ENCODE peak calls at places on chromosomes 4 and X, in six cellular contexts. A is mammary epithelial cell, R is cardiac fibroblast, J is AG09319, W is epithelial cell of esophagus, Z is A549. M is an unnamed sample.

GRCh38 chr4:151952137-151952536 is 191.3 kb upstream of the GATB start:
- DNase-seq in A (no peak), R (no peak), J (no peak), W (no peak), Z (no peak), M (no peak)

GRCh38 chr4:25299476-25300203 is 12.9 kb upstream of the ZCCHC4 start:
- DNase-seq in A (peak), R (no peak), J (no peak), W (peak), Z (no peak), M (no peak)

GRCh38 chrX:155998761-155999510 is 1.4 kb downstream of the IL9R start:
- DNase-seq in A (no peak), R (no peak), J (no peak), W (no peak), Z (no peak), M (no peak)

GRCh38 chr4:15339732-15340131 is 88.1 kb upstream of the C1QTNF7 start:
- DNase-seq in A (no peak), R (peak), J (no peak), W (no peak), Z (no peak), M (no peak)

GRCh38 chr4:137961051-137961438 is 281.1 kb downstream of the SLC7A11 start:
- DNase-seq in A (peak), R (peak), J (peak), W (peak), Z (peak), M (no peak)

GRCh38 chr4:41709844-41710481 is 38.6 kb downstream of the PHOX2B start:
- DNase-seq in A (peak), R (peak), J (no peak), W (peak), Z (peak), M (no peak)

GRCh38 chrX:41922694-41923171 is 621 bp downstream of the CASK start:
- DNase-seq in A (peak), R (peak), J (no peak), W (peak), Z (peak), M (peak)

GRCh38 chr4:3760833-3761232 is 5.4 kb upstream of the ADRA2C start:
- DNase-seq in A (no peak), R (no peak), J (no peak), W (no peak), Z (no peak), M (no peak)

GRCh38 chr4:2253160-2254084 is 8.5 kb downstream of the MXD4 start:
- DNase-seq in A (no peak), R (no peak), J (no peak), W (no peak), Z (no peak), M (no peak)

GRCh38 chr4:187387709-187388108 is 607.9 kb upstream of the ZFP42 start:
- DNase-seq in A (no peak), R (peak), J (no peak), W (peak), Z (peak), M (no peak)

GRCh38 chrX:30153881-30154260 is 61.5 kb upstream of the MAGEB2 start:
- DNase-seq in A (no peak), R (no peak), J (peak), W (no peak), Z (no peak), M (no peak)

GRCh38 chr4:120829113-120829831 is 93.3 kb downstream of the PRDM5 start:
- DNase-seq in A (no peak), R (peak), J (peak), W (no peak), Z (no peak), M (no peak)

GRCh38 chrX:18702362-18703195 is 4.9 kb upstream of the PPEF1 start:
- DNase-seq in A (no peak), R (peak), J (peak), W (peak), Z (peak), M (no peak)

GRCh38 chr4:129747756-129748155 is 651.8 kb downstream of the C4orf33 start:
- DNase-seq in A (no peak), R (no peak), J (no peak), W (peak), Z (no peak), M (no peak)

GRCh38 chr4:47505666-47506065 is 20.6 kb downstream of the ATP10D start:
- DNase-seq in A (no peak), R (no peak), J (peak), W (no peak), Z (no peak), M (no peak)

GRCh38 chrX:104430720-104431119 is 135.3 kb upstream of the IL1RAPL2 start:
- DNase-seq in A (peak), R (no peak), J (no peak), W (peak), Z (peak), M (no peak)

GRCh38 chrX:12992544-12993118 is 17.7 kb downstream of the TMSB4X start:
- DNase-seq in A (no peak), R (no peak), J (no peak), W (no peak), Z (no peak), M (no peak)

GRCh38 chr4:123616970-123617392 is 220.4 kb downstream of the SPRY1 start:
- DNase-seq in A (no peak), R (peak), J (peak), W (no peak), Z (no peak), M (peak)

GRCh38 chrX:138917781-138918180 is 206.3 kb upstream of the FGF13 start:
- DNase-seq in A (peak), R (peak), J (peak), W (peak), Z (no peak), M (no peak)

GRCh38 chr4:77178560-77178959 is 21.6 kb downstream of the CCNG2 start:
- DNase-seq in A (no peak), R (no peak), J (no peak), W (no peak), Z (no peak), M (no peak)

GRCh38 chrX:73840120-73840924 is 277.3 kb downstream of the CHIC1 start:
- DNase-seq in A (no peak), R (no peak), J (no peak), W (no peak), Z (no peak), M (no peak)

GRCh38 chrX:25020391-25021131 is 4.8 kb upstream of the ARX start:
- DNase-seq in A (no peak), R (no peak), J (no peak), W (no peak), Z (no peak), M (peak)

GRCh38 chr4:20297246-20297645 is 45.5 kb downstream of the SLIT2 start:
- DNase-seq in A (no peak), R (peak), J (no peak), W (no peak), Z (no peak), M (no peak)

GRCh38 chr4:7223566-7223965 is 31.2 kb downstream of the SORCS2 start:
- DNase-seq in A (no peak), R (no peak), J (no peak), W (no peak), Z (peak), M (no peak)

GRCh38 chrX:17374619-17375360 is at the start of gene NHS:
- DNase-seq in A (peak), R (peak), J (peak), W (peak), Z (peak), M (peak)

GRCh38 chr4:538542-539142 is 37.5 kb downstream of the TMEM271 start:
- DNase-seq in A (no peak), R (no peak), J (no peak), W (no peak), Z (no peak), M (no peak)

GRCh38 chr4:111074523-111075114 is 451.7 kb upstream of the PITX2 start:
- DNase-seq in A (no peak), R (no peak), J (no peak), W (no peak), Z (no peak), M (no peak)

GRCh38 chr4:6728320-6729029 is 12.5 kb downstream of the BLOC1S4 start:
- DNase-seq in A (no peak), R (no peak), J (no peak), W (no peak), Z (no peak), M (no peak)

GRCh38 chr4:26404597-26405323 is 83.9 kb downstream of the RBPJ start:
- DNase-seq in A (no peak), R (no peak), J (no peak), W (no peak), Z (no peak), M (no peak)
- TF ChIP-seq CTCF in A (no peak), R (no peak), J (no peak), W (no peak), Z (no peak), M (peak)

DNA sequence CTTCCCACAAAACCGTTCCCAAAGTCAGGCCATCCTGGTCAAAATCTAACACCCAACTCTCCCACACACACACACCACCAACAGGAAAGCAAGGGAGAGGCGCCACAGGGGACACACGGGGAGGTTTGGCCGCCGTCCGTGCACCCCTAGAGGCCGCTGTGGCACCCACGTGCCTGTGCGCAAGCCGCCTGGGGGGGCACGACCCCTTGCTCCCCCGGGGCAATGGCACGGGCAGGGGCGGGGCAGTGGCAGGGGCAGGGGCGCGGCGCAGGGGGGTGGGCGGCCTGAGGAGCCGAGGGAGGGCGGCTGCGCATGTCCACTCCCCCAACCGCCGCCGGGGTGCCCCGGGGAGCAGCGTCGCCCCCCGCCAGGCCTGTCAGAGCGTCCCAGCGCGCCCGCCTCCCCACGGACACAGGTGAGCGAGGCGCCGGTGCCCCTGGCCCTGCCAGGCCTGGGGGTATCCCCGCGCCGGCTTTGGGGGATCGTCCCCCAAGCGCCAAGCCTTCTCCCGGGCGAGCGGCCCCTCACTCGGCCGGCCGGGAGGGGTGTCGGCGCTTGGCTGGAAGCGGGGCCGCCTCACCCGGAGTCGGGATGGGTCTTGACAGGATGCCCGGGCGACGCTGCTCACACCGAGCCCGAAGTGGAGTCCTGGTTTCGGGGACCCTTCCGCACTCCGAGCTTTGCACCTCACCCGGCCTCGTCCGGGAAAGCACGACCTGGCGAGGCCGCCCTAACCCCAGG is at the start of gene ERAS:
- DNase-seq in A (no peak), R (no peak), J (no peak), W (no peak), Z (no peak), M (no peak)
- TF ChIP-seq CTCF in A (no peak), R (no peak), J (no peak), W (no peak), Z (no peak), M (no peak)

GRCh38 chr4:57490520-57490919 is 380.3 kb upstream of the IGFBP7 start:
- DNase-seq in A (peak), R (peak), J (no peak), W (peak), Z (peak), M (no peak)

GRCh38 chr4:57492479-57492878 is 382.3 kb upstream of the IGFBP7 start:
- DNase-seq in A (no peak), R (no peak), J (no peak), W (no peak), Z (no peak), M (no peak)

GRCh38 chr4:57491388-57491787 is 381.2 kb upstream of the IGFBP7 start:
- DNase-seq in A (no peak), R (no peak), J (no peak), W (no peak), Z (no peak), M (no peak)
- TF ChIP-seq CTCF in A (no peak), R (no peak), J (no peak), W (no peak), Z (no peak), M (no peak)

GRCh38 chrX:44241551-44241950 is 101.9 kb downstream of the EFHC2 start:
- DNase-seq in A (no peak), R (no peak), J (no peak), W (no peak), Z (no peak), M (no peak)
- TF ChIP-seq CTCF in A (no peak), R (no peak), J (no peak), W (no peak), Z (no peak), M (no peak)

GRCh38 chr4:39660045-39660444 is 21.4 kb upstream of the SMIM14 start:
- DNase-seq in A (peak), R (no peak), J (no peak), W (peak), Z (no peak), M (no peak)

GRCh38 chr4:39660757-39661156 is 22.1 kb upstream of the SMIM14 start:
- DNase-seq in A (no peak), R (no peak), J (no peak), W (no peak), Z (no peak), M (no peak)

GRCh38 chr4:39657465-39657864 is 18.8 kb upstream of the SMIM14 start:
- DNase-seq in A (peak), R (no peak), J (no peak), W (no peak), Z (no peak), M (no peak)

GRCh38 chr4:39655866-39656265 is 17.2 kb upstream of the SMIM14 start:
- DNase-seq in A (peak), R (peak), J (peak), W (no peak), Z (peak), M (no peak)

DNA sequence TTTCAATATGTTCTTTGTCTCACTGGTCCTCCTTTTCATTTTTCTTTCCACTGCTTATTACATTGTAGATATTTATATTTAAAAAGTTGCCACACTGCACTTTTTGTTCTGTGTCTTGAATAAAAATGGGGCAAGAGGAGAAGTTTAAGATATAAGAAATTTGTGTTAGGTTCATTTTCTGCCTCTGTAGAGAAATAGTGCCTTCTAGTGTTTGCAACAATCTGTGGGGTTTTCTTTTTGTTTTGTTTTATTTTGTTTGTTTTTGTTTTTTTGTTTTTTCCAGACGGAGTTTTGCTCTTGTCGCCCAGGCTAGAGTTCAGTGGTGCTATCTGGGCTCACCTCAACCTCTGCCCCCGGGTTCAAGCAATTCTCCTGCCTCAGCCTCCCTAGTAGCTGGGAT is 20.1 kb upstream of the SMIM14 start:
- DNase-seq in A (no peak), R (peak), J (no peak), W (no peak), Z (no peak), M (no peak)
- TF ChIP-seq CTCF in A (peak), R (peak), J (peak), W (peak), Z (peak), M (no peak)

GRCh38 chr4:85808864-85809263 is 333.9 kb downstream of the ARHGAP24 start:
- DNase-seq in A (no peak), R (no peak), J (no peak), W (no peak), Z (no peak), M (no peak)

GRCh38 chr4:85806346-85806745 is 331.4 kb downstream of the ARHGAP24 start:
- DNase-seq in A (no peak), R (no peak), J (no peak), W (no peak), Z (no peak), M (no peak)

GRCh38 chr4:85808104-85808503 is 333.2 kb downstream of the ARHGAP24 start:
- DNase-seq in A (no peak), R (no peak), J (no peak), W (no peak), Z (no peak), M (no peak)

GRCh38 chr4:85803846-85804245 is 328.9 kb downstream of the ARHGAP24 start:
- DNase-seq in A (no peak), R (no peak), J (no peak), W (no peak), Z (no peak), M (no peak)

DNA sequence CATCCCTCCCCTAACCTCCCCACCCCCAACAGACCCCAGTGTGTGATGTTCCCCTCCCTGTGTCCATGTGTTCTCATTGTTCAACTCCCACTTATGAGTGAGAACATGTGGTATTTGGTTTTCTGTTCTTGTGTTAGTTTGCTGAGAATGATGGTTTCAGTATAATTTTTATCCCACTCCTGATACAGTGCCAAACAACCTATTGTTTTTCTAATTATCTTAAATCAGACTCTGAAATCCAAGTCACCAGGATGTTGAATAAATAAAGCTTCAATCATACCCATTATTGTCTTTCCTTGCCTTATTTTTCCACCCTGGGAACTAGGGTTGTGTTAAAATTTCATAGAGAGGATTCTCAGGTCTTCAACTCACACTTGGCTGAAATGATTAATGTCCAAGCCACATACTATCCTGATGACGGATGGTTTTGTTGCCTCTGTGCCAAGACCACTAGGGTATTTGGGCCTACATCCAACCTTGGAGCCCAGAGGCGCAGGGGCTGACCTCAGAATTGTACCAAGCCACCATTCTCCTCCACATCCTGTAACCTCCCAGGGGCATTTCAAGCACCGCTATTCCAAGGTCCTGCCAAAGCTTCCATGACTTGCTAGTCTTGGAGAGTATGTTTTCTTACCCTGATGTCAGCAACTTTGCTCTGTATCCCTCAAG is 332.4 kb downstream of the ARHGAP24 start:
- DNase-seq in A (peak), R (peak), J (no peak), W (no peak), Z (peak), M (no peak)
- TF ChIP-seq CTCF in A (no peak), R (no peak), J (no peak), W (no peak), Z (no peak), M (no peak)